ENCODE peak calls at places on chromosomes 13 and 19, in nine cellular contexts. Y is A549, L is K562, B is Panc1, G is SK-N-SH, K is HepG2, U is HCT116, P is GM12878, N is HL-60. E is an unnamed sample.

GRCh38 chr19:46571495-46571894 is 29.6 kb upstream of the CALM3 start:
- DNase-seq in Y (peak), L (peak), B (no peak), G (peak), K (peak), U (peak), P (no peak), N (peak), E (peak)

GRCh38 chr13:34750078-34750703 is 191.9 kb upstream of the NBEA start:
- DNase-seq in Y (no peak), L (no peak), B (no peak), G (peak), K (no peak), U (no peak), P (no peak), N (no peak), E (peak)

GRCh38 chr13:80040219-80040976 is 300.5 kb downstream of the SPRY2 start:
- DNase-seq in Y (peak), L (no peak), B (peak), G (no peak), K (no peak), U (peak), P (no peak), N (no peak), E (no peak)

GRCh38 chr19:19403373-19403901 is 2.0 kb upstream of the GATAD2A start:
- DNase-seq in Y (no peak), L (peak), B (no peak), G (no peak), K (no peak), U (no peak), P (no peak), N (no peak), E (no peak)

GRCh38 chr13:64924401-64924800 is 2305.7 kb downstream of the PCDH9 start:
- DNase-seq in Y (no peak), L (no peak), B (no peak), G (no peak), K (no peak), U (no peak), P (no peak), N (no peak), E (no peak)

GRCh38 chr19:10318807-10319426 is 3.1 kb upstream of the FDX2 start:
- DNase-seq in Y (no peak), L (no peak), B (no peak), G (no peak), K (no peak), U (no peak), P (no peak), N (no peak), E (no peak)

GRCh38 chr19:47109541-47110375 is 3.8 kb downstream of the ZC3H4 start:
- DNase-seq in Y (peak), L (peak), B (no peak), G (no peak), K (no peak), U (no peak), P (no peak), N (peak), E (peak)

GRCh38 chr13:49436890-49437289 is 7.0 kb downstream of the CAB39L start:
- DNase-seq in Y (peak), L (no peak), B (no peak), G (no peak), K (no peak), U (no peak), P (no peak), N (no peak), E (no peak)

GRCh38 chr19:33385956-33386355 is 12.4 kb downstream of the CEBPG start:
- DNase-seq in Y (no peak), L (no peak), B (no peak), G (no peak), K (no peak), U (no peak), P (no peak), N (no peak), E (no peak)

GRCh38 chr13:50584856-50585580 is 258.5 kb downstream of the DLEU7 start:
- DNase-seq in Y (no peak), L (no peak), B (no peak), G (no peak), K (no peak), U (no peak), P (no peak), N (no peak), E (peak)

GRCh38 chr19:18009412-18010066 is 1.6 kb downstream of the ARRDC2 start:
- DNase-seq in Y (no peak), L (no peak), B (no peak), G (no peak), K (peak), U (no peak), P (no peak), N (no peak), E (no peak)

GRCh38 chr13:112859817-112860190 is 109.2 kb upstream of the MCF2L start:
- DNase-seq in Y (no peak), L (no peak), B (no peak), G (peak), K (no peak), U (no peak), P (no peak), N (no peak), E (no peak)

GRCh38 chr13:100213576-100213975 is 124.7 kb downstream of the PCCA start:
- DNase-seq in Y (no peak), L (no peak), B (no peak), G (no peak), K (no peak), U (no peak), P (no peak), N (no peak), E (no peak)

GRCh38 chr19:18385675-18386542 is at the start of gene GDF15:
- DNase-seq in Y (peak), L (peak), B (no peak), G (peak), K (peak), U (peak), P (no peak), N (no peak), E (peak)

GRCh38 chr19:45009625-45010255 is 8.5 kb downstream of the RELB start:
- DNase-seq in Y (no peak), L (no peak), B (no peak), G (no peak), K (no peak), U (no peak), P (no peak), N (no peak), E (no peak)

GRCh38 chr13:61413572-61413971 is 2.1 kb downstream of the PCDH20 start:
- DNase-seq in Y (no peak), L (no peak), B (no peak), G (peak), K (no peak), U (no peak), P (no peak), N (no peak), E (peak)

GRCh38 chr19:37953125-37953524 is 46.1 kb downstream of the SIPA1L3 start:
- DNase-seq in Y (no peak), L (no peak), B (no peak), G (no peak), K (no peak), U (no peak), P (no peak), N (no peak), E (no peak)

GRCh38 chr19:40147693-40148347 is 43.4 kb upstream of the MAP3K10 start:
- DNase-seq in Y (peak), L (no peak), B (peak), G (no peak), K (no peak), U (no peak), P (no peak), N (peak), E (peak)

GRCh38 chr13:26348966-26349365 is 95.0 kb downstream of the CDK8 start:
- DNase-seq in Y (no peak), L (no peak), B (no peak), G (no peak), K (peak), U (no peak), P (no peak), N (no peak), E (peak)

GRCh38 chr19:13102666-13103584 is at the start of gene LYL1:
- DNase-seq in Y (peak), L (peak), B (no peak), G (peak), K (peak), U (no peak), P (no peak), N (peak), E (peak)

GRCh38 chr19:45171211-45171623 is 6.8 kb downstream of the TRAPPC6A start:
- DNase-seq in Y (no peak), L (peak), B (no peak), G (no peak), K (no peak), U (no peak), P (no peak), N (no peak), E (no peak)

GRCh38 chr19:13995017-13995728 is 10.9 kb downstream of the RFX1 start:
- DNase-seq in Y (no peak), L (no peak), B (no peak), G (no peak), K (no peak), U (no peak), P (no peak), N (no peak), E (no peak)

GRCh38 chr13:94251801-94252200 is 227.7 kb downstream of the DCT start:
- DNase-seq in Y (no peak), L (no peak), B (no peak), G (no peak), K (no peak), U (no peak), P (no peak), N (no peak), E (no peak)

GRCh38 chr19:38945562-38946228 is 15.0 kb downstream of the MRPS12 start:
- DNase-seq in Y (no peak), L (no peak), B (no peak), G (no peak), K (no peak), U (no peak), P (no peak), N (no peak), E (peak)

GRCh38 chr19:38975214-38975860 is at the start of gene FBXO17:
- DNase-seq in Y (peak), L (peak), B (peak), G (peak), K (peak), U (no peak), P (no peak), N (no peak), E (peak)

GRCh38 chr13:66665991-66666390 is 564.1 kb downstream of the PCDH9 start:
- DNase-seq in Y (peak), L (no peak), B (no peak), G (peak), K (no peak), U (no peak), P (no peak), N (no peak), E (peak)

GRCh38 chr13:114282143-114282685 is 813 bp downstream of the UPF3A start:
- DNase-seq in Y (peak), L (peak), B (no peak), G (peak), K (peak), U (no peak), P (peak), N (peak), E (peak)

GRCh38 chr19:49150106-49150943 is 4.9 kb downstream of the HRC start:
- DNase-seq in Y (peak), L (peak), B (no peak), G (peak), K (peak), U (peak), P (no peak), N (peak), E (peak)

GRCh38 chr13:113110852-113111315 is 5.3 kb downstream of the F7 start:
- DNase-seq in Y (no peak), L (no peak), B (no peak), G (peak), K (no peak), U (no peak), P (no peak), N (no peak), E (no peak)

GRCh38 chr13:97492257-97492656 is 58.3 kb downstream of the RAP2A start:
- DNase-seq in Y (no peak), L (no peak), B (no peak), G (no peak), K (peak), U (no peak), P (no peak), N (no peak), E (no peak)

GRCh38 chr13:61045197-61045596 is 370.5 kb downstream of the PCDH20 start:
- DNase-seq in Y (no peak), L (no peak), B (no peak), G (no peak), K (no peak), U (no peak), P (no peak), N (no peak), E (no peak)

GRCh38 chr13:113917523-113918371 is 53.9 kb upstream of the GAS6 start:
- DNase-seq in Y (no peak), L (no peak), B (no peak), G (no peak), K (no peak), U (no peak), P (no peak), N (no peak), E (no peak)

GRCh38 chr19:37007587-37008220 is 70.5 kb upstream of the ZNF420 start:
- DNase-seq in Y (peak), L (peak), B (no peak), G (peak), K (no peak), U (no peak), P (no peak), N (peak), E (peak)

GRCh38 chr19:38990949-38991697 is 15.6 kb upstream of the FBXO17 start:
- DNase-seq in Y (peak), L (no peak), B (no peak), G (no peak), K (no peak), U (no peak), P (no peak), N (no peak), E (no peak)

GRCh38 chr13:102033719-102034446 is 368.0 kb downstream of the FGF14 start:
- DNase-seq in Y (no peak), L (no peak), B (no peak), G (no peak), K (no peak), U (no peak), P (no peak), N (no peak), E (no peak)

DNA sequence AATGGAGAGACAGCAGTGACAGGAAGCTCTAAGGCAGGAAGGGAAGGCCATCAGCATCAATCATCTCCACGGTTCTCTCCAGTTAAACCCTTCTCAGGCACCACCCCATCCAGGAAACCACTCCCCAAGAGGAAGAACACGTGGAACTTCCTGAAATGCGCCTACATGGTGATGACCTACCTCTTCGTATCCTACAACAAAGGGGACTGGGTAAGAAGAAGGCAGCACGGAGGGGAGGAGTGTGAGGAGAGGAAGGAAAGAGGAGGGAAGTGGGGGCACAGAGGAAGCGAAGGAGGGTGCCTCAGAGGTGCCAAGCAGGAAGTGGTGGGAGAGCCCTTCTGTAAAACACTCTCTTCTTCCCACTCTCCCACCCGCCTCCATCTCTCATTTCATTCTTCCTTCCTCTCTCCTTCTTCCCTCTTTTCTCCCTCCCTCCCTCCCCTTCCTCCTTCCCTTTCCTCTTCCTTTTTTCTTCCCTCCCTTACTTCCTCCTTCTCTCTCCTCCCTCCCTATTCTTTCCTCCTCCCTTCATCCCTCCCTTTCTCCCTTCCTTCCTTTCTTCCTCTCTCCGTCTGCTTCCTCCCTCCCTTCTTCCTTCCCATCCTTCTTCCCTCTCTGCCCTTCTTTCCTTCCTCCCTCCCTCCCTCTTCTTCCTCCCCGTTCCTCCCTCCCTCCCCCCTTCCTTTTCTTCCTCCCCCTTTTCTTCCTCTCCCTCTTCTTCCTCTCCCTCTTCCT is 12.6 kb downstream of the ZSCAN5A start:
- DNase-seq in Y (no peak), L (no peak), B (no peak), G (no peak), K (no peak), U (no peak), P (no peak), N (peak), E (no peak)
- TF ChIP-seq REST in Y (no peak), L (no peak), B (no peak), G (no peak), K (no peak), U (no peak), P (no peak), N (no peak), E (no peak)

GRCh38 chr13:32737111-32737571 is 150.9 kb downstream of the PDS5B start:
- DNase-seq in Y (no peak), L (no peak), B (no peak), G (no peak), K (no peak), U (no peak), P (peak), N (no peak), E (no peak)
- TF ChIP-seq REST in Y (no peak), L (no peak), B (no peak), G (no peak), K (no peak), U (no peak), P (no peak), N (no peak), E (no peak)

GRCh38 chr19:5282926-5283325 is 57.7 kb downstream of the PTPRS start:
- DNase-seq in Y (no peak), L (no peak), B (no peak), G (no peak), K (no peak), U (no peak), P (no peak), N (no peak), E (no peak)
- TF ChIP-seq REST in Y (no peak), L (no peak), B (no peak), G (no peak), K (no peak), U (no peak), P (no peak), N (no peak), E (no peak)

GRCh38 chr19:2422951-2423880 is 4.2 kb downstream of the TIMM13 start:
- DNase-seq in Y (no peak), L (no peak), B (no peak), G (no peak), K (no peak), U (no peak), P (no peak), N (peak), E (no peak)
- TF ChIP-seq REST in Y (no peak), L (no peak), B (no peak), G (no peak), K (no peak), U (no peak), P (no peak), N (no peak), E (no peak)

DNA sequence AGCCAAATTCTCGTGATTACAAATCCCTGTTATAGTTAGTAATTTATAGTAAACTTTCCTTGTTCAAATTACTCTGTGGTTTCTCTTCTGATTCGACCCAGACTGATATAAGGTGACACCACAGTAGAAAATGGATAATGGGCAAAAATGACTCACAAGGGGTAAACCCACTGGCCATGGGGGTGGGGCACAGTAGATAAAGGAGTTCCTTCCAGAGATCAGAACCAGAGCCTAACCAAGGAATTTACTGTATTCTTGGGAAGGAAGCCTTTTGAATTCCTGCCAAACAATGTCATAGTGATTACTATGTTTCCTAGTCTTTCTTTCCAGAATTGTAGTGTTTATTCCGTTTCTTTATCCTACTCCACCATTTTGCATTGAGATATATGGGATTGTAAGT is 21.9 kb downstream of the MIR17HG start:
- DNase-seq in Y (no peak), L (peak), B (no peak), G (no peak), K (no peak), U (no peak), P (no peak), N (no peak), E (no peak)
- TF ChIP-seq REST in Y (no peak), L (no peak), B (no peak), G (no peak), K (no peak), U (no peak), P (no peak), N (no peak), E (no peak)

DNA sequence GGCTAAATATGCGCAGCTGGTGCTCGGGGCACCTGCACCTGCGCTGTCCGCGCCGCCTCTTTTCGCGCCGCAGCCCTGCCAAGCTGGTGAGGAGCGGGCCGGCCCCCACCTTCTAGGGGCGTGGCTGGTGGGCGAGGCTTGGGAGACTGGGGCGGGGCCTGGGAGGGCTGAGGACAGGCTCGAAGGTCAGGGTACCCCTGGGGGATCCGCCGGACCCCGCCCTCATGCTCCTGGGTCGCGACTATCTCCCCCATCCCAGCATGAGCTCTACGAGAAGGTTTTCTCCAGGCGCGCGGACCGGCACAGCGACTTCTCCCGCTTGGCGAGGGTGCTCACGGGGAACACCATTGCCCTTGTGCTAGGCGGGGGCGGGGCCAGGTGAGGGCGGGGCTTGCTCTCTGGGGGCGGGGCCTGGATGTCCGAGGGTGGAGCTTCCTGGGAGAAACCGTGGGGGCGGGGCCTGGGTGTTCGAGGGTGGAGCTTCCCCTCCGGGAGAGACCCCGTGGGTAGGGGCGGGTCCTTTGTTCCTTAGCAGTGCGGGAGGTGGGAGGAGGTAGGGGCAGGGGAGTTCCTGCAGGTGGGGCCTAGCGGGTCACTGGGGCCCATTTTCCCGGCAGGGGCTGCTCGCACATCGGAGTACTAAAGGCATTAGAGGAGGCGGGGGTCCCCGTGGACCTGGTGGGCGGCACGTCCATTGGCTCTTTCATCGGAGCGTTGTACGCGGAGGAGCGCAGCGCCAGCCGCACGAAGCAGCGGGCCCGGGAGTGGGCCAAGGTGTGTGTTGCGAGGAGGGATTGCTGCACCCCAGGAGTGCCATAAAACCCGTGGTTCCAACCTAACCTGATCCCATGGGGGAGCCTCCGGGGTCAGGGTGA is 19.7 kb downstream of the PNPLA6 start:
- DNase-seq in Y (peak), L (peak), B (no peak), G (peak), K (no peak), U (no peak), P (no peak), N (no peak), E (peak)
- TF ChIP-seq REST in Y (no peak), L (no peak), B (no peak), G (no peak), K (no peak), U (no peak), P (no peak), N (no peak), E (no peak)